ENCODE peak calls at places on chromosomes 1 and 21, in five cellular contexts. One of them, this sample, is unnamed. For H3K4me1, the result is how much of the 10 kb centered on the place peaks cover.

GRCh38 chr1:1088036-1088800 is 14.1 kb upstream of the RNF223 start:
- DNase-seq in CD8-positive, alpha-beta memory T cell: peak
- DNase-seq in mesenchymal stem cell: no peak
- DNase-seq in heart left ventricle: no peak
- DNase-seq in fibroblast of lung: no peak
- DNase-seq in this sample: peak

GRCh38 chr1:116147972-116148371 is 36.8 kb downstream of the MAB21L3 start:
- DNase-seq in mesenchymal stem cell: no peak
- DNase-seq in heart left ventricle: no peak
- DNase-seq in fibroblast of lung: peak
- DNase-seq in CD8-positive, alpha-beta memory T cell: no peak
- DNase-seq in this sample: no peak

GRCh38 chr1:204650911-204651570 is 34.5 kb downstream of the LRRN2 start:
- DNase-seq in CD8-positive, alpha-beta memory T cell: no peak
- DNase-seq in mesenchymal stem cell: peak
- DNase-seq in heart left ventricle: no peak
- DNase-seq in fibroblast of lung: peak
- DNase-seq in this sample: no peak

GRCh38 chr1:20594746-20595145 is 5.8 kb downstream of the CDA start:
- DNase-seq in mesenchymal stem cell: no peak
- DNase-seq in fibroblast of lung: no peak
- DNase-seq in heart left ventricle: no peak
- DNase-seq in CD8-positive, alpha-beta memory T cell: no peak
- DNase-seq in this sample: no peak

GRCh38 chr1:34709547-34709946 is 45.3 kb upstream of the GJB5 start:
- DNase-seq in heart left ventricle: no peak
- DNase-seq in CD8-positive, alpha-beta memory T cell: no peak
- DNase-seq in mesenchymal stem cell: no peak
- DNase-seq in fibroblast of lung: no peak
- DNase-seq in this sample: no peak

GRCh38 chr21:37356710-37357109 is 9.9 kb upstream of the DYRK1A start:
- DNase-seq in mesenchymal stem cell: no peak
- DNase-seq in fibroblast of lung: no peak
- DNase-seq in CD8-positive, alpha-beta memory T cell: no peak
- DNase-seq in heart left ventricle: no peak
- DNase-seq in this sample: no peak

GRCh38 chr1:62849031-62849430 is 65.1 kb downstream of the ATG4C start:
- DNase-seq in CD8-positive, alpha-beta memory T cell: no peak
- DNase-seq in mesenchymal stem cell: no peak
- DNase-seq in heart left ventricle: no peak
- DNase-seq in fibroblast of lung: no peak
- DNase-seq in this sample: no peak

GRCh38 chr1:37809942-37810341 is 1.9 kb upstream of the YRDC start:
- DNase-seq in heart left ventricle: no peak
- DNase-seq in CD8-positive, alpha-beta memory T cell: no peak
- DNase-seq in mesenchymal stem cell: no peak
- DNase-seq in fibroblast of lung: no peak
- DNase-seq in this sample: no peak

GRCh38 chr21:35111531-35111930 is 62.4 kb upstream of the RUNX1 start:
- DNase-seq in heart left ventricle: no peak
- DNase-seq in fibroblast of lung: no peak
- DNase-seq in mesenchymal stem cell: no peak
- DNase-seq in CD8-positive, alpha-beta memory T cell: no peak
- DNase-seq in this sample: no peak

GRCh38 chr1:246184503-246184902 is 322.6 kb downstream of the SMYD3 start:
- DNase-seq in CD8-positive, alpha-beta memory T cell: no peak
- DNase-seq in heart left ventricle: no peak
- DNase-seq in fibroblast of lung: no peak
- DNase-seq in mesenchymal stem cell: no peak
- DNase-seq in this sample: no peak

GRCh38 chr21:21714396-21714795 is 716.2 kb downstream of the NCAM2 start:
- DNase-seq in heart left ventricle: no peak
- DNase-seq in fibroblast of lung: peak
- DNase-seq in CD8-positive, alpha-beta memory T cell: no peak
- DNase-seq in mesenchymal stem cell: peak
- DNase-seq in this sample: peak

GRCh38 chr1:32892368-32893197 is 6.3 kb downstream of the HPCA start:
- DNase-seq in heart left ventricle: no peak
- DNase-seq in fibroblast of lung: peak
- DNase-seq in mesenchymal stem cell: no peak
- DNase-seq in CD8-positive, alpha-beta memory T cell: no peak
- DNase-seq in this sample: no peak

GRCh38 chr21:46426313-46427046 is 32.2 kb upstream of the DIP2A start:
- DNase-seq in heart left ventricle: peak
- DNase-seq in mesenchymal stem cell: no peak
- DNase-seq in CD8-positive, alpha-beta memory T cell: no peak
- DNase-seq in fibroblast of lung: no peak
- DNase-seq in this sample: no peak

GRCh38 chr1:16155537-16156410 is at the start of gene EPHA2:
- DNase-seq in CD8-positive, alpha-beta memory T cell: no peak
- DNase-seq in fibroblast of lung: peak
- DNase-seq in heart left ventricle: peak
- DNase-seq in mesenchymal stem cell: peak
- DNase-seq in this sample: peak

GRCh38 chr1:29829448-29830344 is 593.4 kb downstream of the PTPRU start:
- DNase-seq in CD8-positive, alpha-beta memory T cell: no peak
- DNase-seq in heart left ventricle: no peak
- DNase-seq in mesenchymal stem cell: no peak
- DNase-seq in fibroblast of lung: no peak
- DNase-seq in this sample: no peak

DNA sequence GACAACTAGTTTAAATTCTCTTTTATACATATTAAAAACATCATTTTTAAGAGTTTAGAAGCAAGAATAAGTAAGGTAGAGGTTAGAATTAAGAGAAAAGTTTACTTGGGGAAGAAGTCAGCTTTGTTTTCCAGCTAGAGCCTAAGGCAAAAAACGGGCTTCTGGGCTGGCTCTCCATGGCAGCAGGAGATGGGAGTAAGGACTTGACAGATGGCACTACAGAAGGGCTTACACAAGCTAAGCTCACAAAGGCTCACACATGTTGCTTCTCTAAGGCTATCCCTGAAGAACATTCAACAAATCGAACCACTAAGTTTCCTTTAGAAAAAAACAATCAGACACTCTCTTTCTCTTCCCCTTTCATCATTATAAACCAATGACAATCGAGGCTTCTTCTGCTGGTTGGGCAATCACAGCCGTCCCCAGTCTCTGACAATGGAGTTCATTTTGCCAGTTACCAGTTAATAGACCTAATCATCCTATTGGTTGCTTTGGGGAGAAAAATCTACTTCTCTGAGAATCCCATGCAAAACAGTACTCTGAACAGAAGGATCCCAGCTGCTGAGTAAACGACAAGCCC is 40.5 kb downstream of the TRIT1 start:
- DNase-seq in mesenchymal stem cell: no peak
- DNase-seq in fibroblast of lung: no peak
- DNase-seq in CD8-positive, alpha-beta memory T cell: no peak
- DNase-seq in heart left ventricle: no peak
- DNase-seq in this sample: no peak
- H3K27ac ChIP-seq in mesenchymal stem cell: no peak
- H3K27ac ChIP-seq in fibroblast of lung: no peak
- H3K27ac ChIP-seq in CD8-positive, alpha-beta memory T cell: no peak
- H3K27ac ChIP-seq in heart left ventricle: no peak
- H3K27ac ChIP-seq in this sample: no peak

GRCh38 chr1:209593747-209594146 is 10.2 kb downstream of the CAMK1G start:
- DNase-seq in CD8-positive, alpha-beta memory T cell: no peak
- DNase-seq in fibroblast of lung: no peak
- DNase-seq in heart left ventricle: no peak
- DNase-seq in mesenchymal stem cell: no peak
- DNase-seq in this sample: no peak
- H3K4me1 ChIP-seq in CD8-positive, alpha-beta memory T cell: under half
- H3K4me1 ChIP-seq in fibroblast of lung: under half
- H3K4me1 ChIP-seq in heart left ventricle: under half
- H3K4me1 ChIP-seq in mesenchymal stem cell: under half
- H3K4me1 ChIP-seq in this sample: under half

GRCh38 chr21:34019402-34019801 is 54.0 kb upstream of the MRPS6 start:
- DNase-seq in heart left ventricle: no peak
- DNase-seq in CD8-positive, alpha-beta memory T cell: no peak
- DNase-seq in mesenchymal stem cell: no peak
- DNase-seq in fibroblast of lung: no peak
- DNase-seq in this sample: no peak
- H3K27ac ChIP-seq in heart left ventricle: no peak
- H3K27ac ChIP-seq in CD8-positive, alpha-beta memory T cell: no peak
- H3K27ac ChIP-seq in mesenchymal stem cell: no peak
- H3K27ac ChIP-seq in fibroblast of lung: no peak
- H3K27ac ChIP-seq in this sample: no peak

DNA sequence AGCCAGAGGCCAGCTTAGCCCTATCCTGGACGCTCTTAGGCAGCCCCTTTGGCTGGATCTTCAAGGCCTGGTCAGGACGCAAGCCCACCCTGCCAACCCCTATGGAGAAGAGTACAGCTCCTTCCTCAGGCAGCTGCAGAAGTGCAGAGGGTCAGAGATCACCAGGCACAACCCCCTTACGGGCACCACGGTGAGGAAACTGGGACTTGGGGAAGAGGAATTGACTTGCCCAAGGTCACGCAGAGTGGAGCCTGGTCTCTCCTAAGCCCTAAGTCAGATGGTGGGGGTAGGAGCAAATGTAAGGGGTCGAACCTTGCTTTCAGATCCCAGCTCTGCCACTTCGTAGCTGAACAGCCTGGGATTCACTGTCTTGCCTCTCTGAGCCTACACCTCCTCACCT is 3.7 kb downstream of the E2F2 start:
- DNase-seq in fibroblast of lung: no peak
- DNase-seq in mesenchymal stem cell: no peak
- DNase-seq in CD8-positive, alpha-beta memory T cell: no peak
- DNase-seq in heart left ventricle: no peak
- DNase-seq in this sample: no peak
- H3K4me1 ChIP-seq in fibroblast of lung: under half
- H3K4me1 ChIP-seq in mesenchymal stem cell: under half
- H3K4me1 ChIP-seq in CD8-positive, alpha-beta memory T cell: half or more
- H3K4me1 ChIP-seq in heart left ventricle: under half
- H3K4me1 ChIP-seq in this sample: under half